ENCODE peak calls at places on chromosomes 5 and 9, in seven cellular contexts. One of them, this sample, is unnamed.

GRCh38 chr5:6391151-6391550 is 12.8 kb upstream of the MED10 start:
- DNase-seq in left ventricle myocardium inferior: no peak
- DNase-seq in sigmoid colon: no peak
- DNase-seq in uterus: no peak
- DNase-seq in psoas muscle: no peak
- DNase-seq in heart left ventricle: no peak
- DNase-seq in mucosa of descending colon: no peak
- DNase-seq in this sample: no peak

GRCh38 chr5:57009811-57010210 is 57.9 kb upstream of the MIER3 start:
- DNase-seq in left ventricle myocardium inferior: no peak
- DNase-seq in sigmoid colon: no peak
- DNase-seq in uterus: no peak
- DNase-seq in psoas muscle: no peak
- DNase-seq in heart left ventricle: no peak
- DNase-seq in mucosa of descending colon: no peak
- DNase-seq in this sample: no peak

GRCh38 chr9:91681461-91682305 is 258.1 kb upstream of the NFIL3 start:
- DNase-seq in left ventricle myocardium inferior: peak; percentile 75
- DNase-seq in sigmoid colon: peak; percentile 88
- DNase-seq in uterus: peak; percentile 74
- DNase-seq in psoas muscle: peak; percentile 76
- DNase-seq in heart left ventricle: peak; percentile 67
- DNase-seq in mucosa of descending colon: peak; percentile 84
- DNase-seq in this sample: peak; percentile 76

GRCh38 chr5:78757269-78758053 is 108.9 kb upstream of the LHFPL2 start:
- DNase-seq in left ventricle myocardium inferior: peak; percentile 26
- DNase-seq in sigmoid colon: no peak
- DNase-seq in uterus: no peak
- DNase-seq in psoas muscle: peak; percentile 35
- DNase-seq in heart left ventricle: no peak
- DNase-seq in mucosa of descending colon: no peak
- DNase-seq in this sample: no peak

GRCh38 chr5:179289756-179290385 is 55.4 kb downstream of the ADAMTS2 start:
- DNase-seq in left ventricle myocardium inferior: no peak
- DNase-seq in sigmoid colon: peak; percentile 27
- DNase-seq in uterus: no peak
- DNase-seq in psoas muscle: peak; percentile 5
- DNase-seq in heart left ventricle: no peak
- DNase-seq in mucosa of descending colon: no peak
- DNase-seq in this sample: no peak

GRCh38 chr5:114391321-114391720 is 29.5 kb downstream of the KCNN2 start:
- DNase-seq in left ventricle myocardium inferior: no peak
- DNase-seq in sigmoid colon: no peak
- DNase-seq in uterus: no peak
- DNase-seq in psoas muscle: no peak
- DNase-seq in heart left ventricle: no peak
- DNase-seq in mucosa of descending colon: no peak
- DNase-seq in this sample: no peak

GRCh38 chr5:153896701-153897100 is 142.0 kb downstream of the FAM114A2 start:
- DNase-seq in left ventricle myocardium inferior: no peak
- DNase-seq in sigmoid colon: no peak
- DNase-seq in uterus: no peak
- DNase-seq in psoas muscle: no peak
- DNase-seq in heart left ventricle: no peak
- DNase-seq in mucosa of descending colon: no peak
- DNase-seq in this sample: no peak

GRCh38 chr9:125631391-125632085 is 75.5 kb downstream of the MAPKAP1 start:
- DNase-seq in left ventricle myocardium inferior: no peak
- DNase-seq in sigmoid colon: no peak
- DNase-seq in uterus: no peak
- DNase-seq in psoas muscle: no peak
- DNase-seq in heart left ventricle: no peak
- DNase-seq in mucosa of descending colon: no peak
- DNase-seq in this sample: no peak

GRCh38 chr5:76025069-76025468 is 58.1 kb upstream of the SV2C start:
- DNase-seq in left ventricle myocardium inferior: no peak
- DNase-seq in sigmoid colon: no peak
- DNase-seq in uterus: no peak
- DNase-seq in psoas muscle: no peak
- DNase-seq in heart left ventricle: no peak
- DNase-seq in mucosa of descending colon: no peak
- DNase-seq in this sample: no peak

GRCh38 chr9:131577005-131578000 is 32.0 kb downstream of the PRRT1B start:
- DNase-seq in left ventricle myocardium inferior: no peak
- DNase-seq in sigmoid colon: no peak
- DNase-seq in uterus: no peak
- DNase-seq in psoas muscle: no peak
- DNase-seq in heart left ventricle: no peak
- DNase-seq in mucosa of descending colon: no peak
- DNase-seq in this sample: no peak

GRCh38 chr9:123798203-123798602 is 131.7 kb downstream of the DENND1A start:
- DNase-seq in left ventricle myocardium inferior: no peak
- DNase-seq in sigmoid colon: no peak
- DNase-seq in uterus: no peak
- DNase-seq in psoas muscle: no peak
- DNase-seq in heart left ventricle: no peak
- DNase-seq in mucosa of descending colon: no peak
- DNase-seq in this sample: no peak

GRCh38 chr9:21836437-21837161 is 34.2 kb downstream of the MTAP start:
- DNase-seq in left ventricle myocardium inferior: no peak
- DNase-seq in sigmoid colon: no peak
- DNase-seq in uterus: no peak
- DNase-seq in psoas muscle: no peak
- DNase-seq in heart left ventricle: no peak
- DNase-seq in mucosa of descending colon: no peak
- DNase-seq in this sample: no peak

GRCh38 chr5:88883059-88883565 is at the start of gene MEF2C:
- DNase-seq in left ventricle myocardium inferior: peak; percentile 74
- DNase-seq in sigmoid colon: peak; percentile 88
- DNase-seq in uterus: peak; percentile 80
- DNase-seq in psoas muscle: peak; percentile 74
- DNase-seq in heart left ventricle: peak; percentile 85
- DNase-seq in mucosa of descending colon: peak; percentile 85
- DNase-seq in this sample: peak; percentile 86

GRCh38 chr9:79572891-79573696 is 1.3 kb downstream of the TLE4 start:
- DNase-seq in left ventricle myocardium inferior: peak; percentile 59
- DNase-seq in sigmoid colon: peak; percentile 73
- DNase-seq in uterus: peak; percentile 34
- DNase-seq in psoas muscle: peak; percentile 45
- DNase-seq in heart left ventricle: peak; percentile 55
- DNase-seq in mucosa of descending colon: peak; percentile 76
- DNase-seq in this sample: no peak

GRCh38 chr5:14036947-14037346 is 92.5 kb upstream of the DNAH5 start:
- DNase-seq in left ventricle myocardium inferior: no peak
- DNase-seq in sigmoid colon: no peak
- DNase-seq in uterus: no peak
- DNase-seq in psoas muscle: no peak
- DNase-seq in heart left ventricle: no peak
- DNase-seq in mucosa of descending colon: no peak
- DNase-seq in this sample: no peak

GRCh38 chr5:14035859-14036440 is 91.5 kb upstream of the DNAH5 start:
- DNase-seq in left ventricle myocardium inferior: no peak
- DNase-seq in sigmoid colon: no peak
- DNase-seq in uterus: peak; percentile 25
- DNase-seq in psoas muscle: no peak
- DNase-seq in heart left ventricle: peak; percentile 35
- DNase-seq in mucosa of descending colon: no peak
- DNase-seq in this sample: no peak

GRCh38 chr5:14038341-14038959 is 94.0 kb upstream of the DNAH5 start:
- DNase-seq in left ventricle myocardium inferior: no peak
- DNase-seq in sigmoid colon: no peak
- DNase-seq in uterus: no peak
- DNase-seq in psoas muscle: no peak
- DNase-seq in heart left ventricle: no peak
- DNase-seq in mucosa of descending colon: no peak
- DNase-seq in this sample: no peak

GRCh38 chr5:14034991-14035390 is 90.5 kb upstream of the DNAH5 start:
- DNase-seq in left ventricle myocardium inferior: no peak
- DNase-seq in sigmoid colon: no peak
- DNase-seq in uterus: no peak
- DNase-seq in psoas muscle: no peak
- DNase-seq in heart left ventricle: no peak
- DNase-seq in mucosa of descending colon: no peak
- DNase-seq in this sample: no peak

DNA sequence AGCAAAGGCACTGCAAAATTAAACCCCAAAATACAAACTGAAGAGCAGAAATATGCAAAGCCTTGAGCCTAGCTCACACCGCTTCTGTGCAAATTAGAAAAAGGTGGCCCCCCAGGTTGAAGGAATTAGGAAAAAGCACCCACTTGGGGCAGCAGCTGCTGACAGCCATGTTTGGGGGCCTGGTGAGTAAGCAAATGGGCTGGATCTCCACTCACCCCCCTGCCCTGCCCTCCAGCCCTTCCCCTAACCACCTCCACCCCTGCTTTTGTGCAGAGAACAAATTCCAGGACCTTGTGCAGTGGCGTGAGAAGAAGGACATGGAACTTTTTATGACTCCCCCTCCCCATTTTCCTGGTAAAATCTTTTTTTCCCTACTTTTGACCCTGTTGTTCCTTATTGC is 92.0 kb upstream of the DNAH5 start:
- DNase-seq in left ventricle myocardium inferior: no peak
- DNase-seq in sigmoid colon: no peak
- DNase-seq in uterus: no peak
- DNase-seq in psoas muscle: no peak
- DNase-seq in heart left ventricle: no peak
- DNase-seq in mucosa of descending colon: no peak
- DNase-seq in this sample: no peak
- H3K4me1 ChIP-seq in left ventricle myocardium inferior: peaks cover 28% of the 10 kb centered on the region
- H3K4me1 ChIP-seq in sigmoid colon: peaks cover 24% of the 10 kb centered on the region
- H3K4me1 ChIP-seq in uterus: no peaks in the 10 kb centered on the region
- H3K4me1 ChIP-seq in psoas muscle: peaks cover 41% of the 10 kb centered on the region
- H3K4me1 ChIP-seq in heart left ventricle: peaks cover 27% of the 10 kb centered on the region
- H3K4me1 ChIP-seq in mucosa of descending colon: no peaks in the 10 kb centered on the region
- H3K4me1 ChIP-seq in this sample: peaks cover 33% of the 10 kb centered on the region

GRCh38 chr5:126540631-126541030 is 54.4 kb downstream of the ALDH7A1 start:
- DNase-seq in left ventricle myocardium inferior: no peak
- DNase-seq in sigmoid colon: no peak
- DNase-seq in uterus: no peak
- DNase-seq in psoas muscle: no peak
- DNase-seq in heart left ventricle: no peak
- DNase-seq in mucosa of descending colon: no peak
- DNase-seq in this sample: no peak

GRCh38 chr5:126538579-126538978 is 56.4 kb downstream of the ALDH7A1 start:
- DNase-seq in left ventricle myocardium inferior: no peak
- DNase-seq in sigmoid colon: no peak
- DNase-seq in uterus: no peak
- DNase-seq in psoas muscle: no peak
- DNase-seq in heart left ventricle: no peak
- DNase-seq in mucosa of descending colon: no peak
- DNase-seq in this sample: no peak

GRCh38 chr5:126535856-126536545 is 59.0 kb downstream of the ALDH7A1 start:
- DNase-seq in left ventricle myocardium inferior: no peak
- DNase-seq in sigmoid colon: no peak
- DNase-seq in uterus: no peak
- DNase-seq in psoas muscle: no peak
- DNase-seq in heart left ventricle: no peak
- DNase-seq in mucosa of descending colon: no peak
- DNase-seq in this sample: no peak

GRCh38 chr5:126534543-126534942 is 60.5 kb downstream of the ALDH7A1 start:
- DNase-seq in left ventricle myocardium inferior: no peak
- DNase-seq in sigmoid colon: no peak
- DNase-seq in uterus: no peak
- DNase-seq in psoas muscle: no peak
- DNase-seq in heart left ventricle: no peak
- DNase-seq in mucosa of descending colon: no peak
- DNase-seq in this sample: no peak

GRCh38 chr5:126536874-126537273 is 58.1 kb downstream of the ALDH7A1 start:
- DNase-seq in left ventricle myocardium inferior: no peak
- DNase-seq in sigmoid colon: no peak
- DNase-seq in uterus: no peak
- DNase-seq in psoas muscle: no peak
- DNase-seq in heart left ventricle: no peak
- DNase-seq in mucosa of descending colon: no peak
- DNase-seq in this sample: no peak
- TF ChIP-seq CTCF in left ventricle myocardium inferior: no peak
- TF ChIP-seq CTCF in sigmoid colon: no peak
- TF ChIP-seq CTCF in uterus: peak; percentile 8
- TF ChIP-seq CTCF in psoas muscle: no peak
- TF ChIP-seq CTCF in heart left ventricle: no peak
- TF ChIP-seq CTCF in mucosa of descending colon: no peak
- TF ChIP-seq CTCF in this sample: no peak

DNA sequence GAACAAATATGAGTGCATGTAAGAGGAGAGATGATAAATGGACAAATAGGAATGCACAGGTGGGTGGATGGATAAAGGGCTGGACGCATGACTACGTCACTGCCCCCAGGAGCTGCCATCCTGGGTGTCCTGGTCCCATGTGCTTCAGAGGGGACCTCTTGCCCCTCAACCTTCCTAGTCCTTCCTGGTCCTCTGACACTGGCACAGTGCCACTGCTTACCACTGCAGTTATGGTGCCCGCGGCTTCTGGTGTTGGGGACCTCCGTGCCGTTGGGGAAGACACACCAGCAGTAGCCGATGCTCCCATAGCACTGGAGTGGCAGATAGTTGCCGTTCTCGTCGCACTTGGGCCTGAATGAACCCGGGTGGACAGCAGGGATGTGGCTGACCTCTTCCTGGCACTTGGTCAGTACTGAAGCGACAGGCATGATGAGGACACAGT is 9.8 kb downstream of the CD74 start:
- DNase-seq in left ventricle myocardium inferior: no peak
- DNase-seq in sigmoid colon: no peak
- DNase-seq in uterus: no peak
- DNase-seq in psoas muscle: no peak
- DNase-seq in heart left ventricle: no peak
- DNase-seq in mucosa of descending colon: no peak
- DNase-seq in this sample: no peak
- H3K36me3 ChIP-seq in left ventricle myocardium inferior: peaks cover 48% of the 10 kb centered on the region
- H3K36me3 ChIP-seq in sigmoid colon: no peaks in the 10 kb centered on the region
- H3K36me3 ChIP-seq in uterus: no peaks in the 10 kb centered on the region
- H3K36me3 ChIP-seq in psoas muscle: no peaks in the 10 kb centered on the region
- H3K36me3 ChIP-seq in heart left ventricle: peaks cover 99% of the 10 kb centered on the region
- H3K36me3 ChIP-seq in mucosa of descending colon: no peaks in the 10 kb centered on the region
- H3K36me3 ChIP-seq in this sample: peaks cover 32% of the 10 kb centered on the region

GRCh38 chr5:149046196-149046829 is 16.5 kb downstream of the SH3TC2 start:
- DNase-seq in left ventricle myocardium inferior: no peak
- DNase-seq in sigmoid colon: no peak
- DNase-seq in uterus: no peak
- DNase-seq in psoas muscle: no peak
- DNase-seq in heart left ventricle: no peak
- DNase-seq in mucosa of descending colon: no peak
- DNase-seq in this sample: no peak

GRCh38 chr5:149044453-149045117 is 18.3 kb downstream of the SH3TC2 start:
- DNase-seq in left ventricle myocardium inferior: no peak
- DNase-seq in sigmoid colon: no peak
- DNase-seq in uterus: no peak
- DNase-seq in psoas muscle: no peak
- DNase-seq in heart left ventricle: no peak
- DNase-seq in mucosa of descending colon: no peak
- DNase-seq in this sample: no peak

GRCh38 chr5:149048806-149049205 is 14.1 kb downstream of the SH3TC2 start:
- DNase-seq in left ventricle myocardium inferior: no peak
- DNase-seq in sigmoid colon: no peak
- DNase-seq in uterus: no peak
- DNase-seq in psoas muscle: no peak
- DNase-seq in heart left ventricle: no peak
- DNase-seq in mucosa of descending colon: no peak
- DNase-seq in this sample: no peak

GRCh38 chr5:149049371-149049781 is 13.5 kb downstream of the SH3TC2 start:
- DNase-seq in left ventricle myocardium inferior: no peak
- DNase-seq in sigmoid colon: no peak
- DNase-seq in uterus: no peak
- DNase-seq in psoas muscle: no peak
- DNase-seq in heart left ventricle: no peak
- DNase-seq in mucosa of descending colon: no peak
- DNase-seq in this sample: no peak

GRCh38 chr5:149047462-149047861 is 15.4 kb downstream of the SH3TC2 start:
- DNase-seq in left ventricle myocardium inferior: no peak
- DNase-seq in sigmoid colon: no peak
- DNase-seq in uterus: no peak
- DNase-seq in psoas muscle: no peak
- DNase-seq in heart left ventricle: no peak
- DNase-seq in mucosa of descending colon: no peak
- DNase-seq in this sample: no peak
- H3K4me1 ChIP-seq in left ventricle myocardium inferior: no peaks in the 10 kb centered on the region
- H3K4me1 ChIP-seq in sigmoid colon: no peaks in the 10 kb centered on the region
- H3K4me1 ChIP-seq in uterus: no peaks in the 10 kb centered on the region
- H3K4me1 ChIP-seq in psoas muscle: no peaks in the 10 kb centered on the region
- H3K4me1 ChIP-seq in heart left ventricle: no peaks in the 10 kb centered on the region
- H3K4me1 ChIP-seq in mucosa of descending colon: no peaks in the 10 kb centered on the region
- H3K4me1 ChIP-seq in this sample: no peaks in the 10 kb centered on the region

This sample was measured in right atrium auricular region.